ENCODE peak calls at places on chromosomes 6 and 20, in ten cellular contexts. C, H, M, B, Y, J, U, F, V and Z are unnamed samples.

GRCh38 chr20:19757973-19758887 is at the start of gene RIN2:
- DNase-seq in C (peak; percentile 97), H (peak; percentile 71), M (peak; percentile 50), B (peak; percentile 92), Y (peak; percentile 92), J (peak; percentile 91), U (peak; percentile 93), F (peak; percentile 38), V (peak; percentile 91), Z (peak; percentile 92)

GRCh38 chr6:36387440-36388303 is at the start of gene ETV7:
- DNase-seq in C (peak; percentile 30), H (no peak), M (no peak), B (peak; percentile 66), Y (no peak), J (peak; percentile 46), U (peak; percentile 79), F (no peak), V (peak; percentile 55), Z (peak; percentile 65)

GRCh38 chr6:148440877-148441453 is 98.3 kb downstream of the SASH1 start:
- DNase-seq in C (peak; percentile 98), H (peak; percentile 54), M (peak; percentile 92), B (peak; percentile 30), Y (no peak), J (peak; percentile 64), U (no peak), F (no peak), V (peak; percentile 67), Z (peak; percentile 84)

GRCh38 chr6:34556031-34556471 is at the start of gene SPDEF:
- DNase-seq in C (no peak), H (no peak), M (no peak), B (peak; percentile 34), Y (no peak), J (no peak), U (no peak), F (no peak), V (no peak), Z (no peak)

GRCh38 chr6:131937219-131937618 is 14.0 kb downstream of the CCN2 start:
- DNase-seq in C (peak; percentile 32), H (no peak), M (no peak), B (no peak), Y (no peak), J (no peak), U (no peak), F (no peak), V (no peak), Z (no peak)

GRCh38 chr6:6930223-6930880 is 177.4 kb upstream of the RREB1 start:
- DNase-seq in C (no peak), H (no peak), M (no peak), B (no peak), Y (no peak), J (no peak), U (peak; percentile 38), F (no peak), V (no peak), Z (no peak)

GRCh38 chr6:27592481-27593199 is 119.7 kb upstream of the ZNF184 start:
- DNase-seq in C (peak; percentile 74), H (no peak), M (peak; percentile 94), B (no peak), Y (peak; percentile 72), J (no peak), U (no peak), F (no peak), V (no peak), Z (no peak)

GRCh38 chr6:142871910-142872331 is 73.1 kb downstream of the HIVEP2 start:
- DNase-seq in C (peak; percentile 93), H (no peak), M (no peak), B (peak; percentile 59), Y (no peak), J (no peak), U (no peak), F (no peak), V (no peak), Z (no peak)

GRCh38 chr6:136288566-136289326 is 900 bp downstream of the BCLAF1 start:
- DNase-seq in C (peak; percentile 95), H (peak; percentile 36), M (no peak), B (peak; percentile 83), Y (peak; percentile 65), J (peak; percentile 57), U (peak; percentile 93), F (peak; percentile 68), V (peak; percentile 79), Z (peak; percentile 89)

GRCh38 chr6:5030596-5031136 is 26.8 kb upstream of the RPP40 start:
- DNase-seq in C (peak; percentile 91), H (peak; percentile 47), M (peak; percentile 56), B (peak; percentile 85), Y (peak; percentile 79), J (peak; percentile 80), U (peak; percentile 89), F (peak; percentile 13), V (peak; percentile 74), Z (peak; percentile 86)

GRCh38 chr6:54856137-54856536 is 9.6 kb downstream of the FAM83B start:
- DNase-seq in C (no peak), H (no peak), M (no peak), B (peak; percentile 62), Y (no peak), J (no peak), U (no peak), F (no peak), V (no peak), Z (no peak)

DNA sequence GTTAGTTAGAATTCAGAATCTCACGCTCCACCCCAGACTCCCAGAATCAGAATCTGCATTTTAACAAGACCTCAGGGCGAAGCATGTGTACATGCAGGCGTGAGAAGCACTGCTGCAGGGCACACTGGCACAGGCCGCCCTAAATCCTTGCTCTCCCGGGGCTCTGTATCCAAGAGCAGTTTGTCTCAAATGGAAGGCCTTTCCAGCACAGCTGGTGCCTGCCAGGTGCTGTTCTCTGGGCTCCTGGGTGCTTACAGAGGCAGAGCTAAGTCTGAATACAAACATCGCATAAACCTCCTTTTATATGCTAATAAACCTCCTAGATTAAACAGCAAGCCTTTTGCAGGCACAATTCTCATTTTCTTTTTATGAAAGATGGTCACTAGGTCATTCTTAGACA is 119.1 kb upstream of the CD93 start:
- DNase-seq in C (no peak), H (no peak), M (no peak), B (no peak), Y (no peak), J (no peak), U (no peak), F (no peak), V (no peak), Z (no peak)
- H3K9me3 ChIP-seq in C (no peaks in the 10 kb centered on the region), H (no peaks in the 10 kb centered on the region), M (no peaks in the 10 kb centered on the region), B (no peaks in the 10 kb centered on the region), Y (no peaks in the 10 kb centered on the region), J (no peaks in the 10 kb centered on the region), U (no peaks in the 10 kb centered on the region), F (no peaks in the 10 kb centered on the region), V (no peaks in the 10 kb centered on the region), Z (no peaks in the 10 kb centered on the region)

GRCh38 chr20:46013826-46014516 is 5.3 kb downstream of the MMP9 start:
- DNase-seq in C (peak; percentile 52), H (no peak), M (no peak), B (peak; percentile 60), Y (peak; percentile 63), J (peak; percentile 41), U (no peak), F (no peak), V (peak; percentile 74), Z (no peak)
- H3K4me3 ChIP-seq in C (no peak overlapping the region), H (no peak overlapping the region), M (no peak overlapping the region), B (peak overlapping the region; percentile 19), Y (no peak overlapping the region), J (no peak overlapping the region), U (no peak overlapping the region), F (no peak overlapping the region), V (no peak overlapping the region), Z (no peak overlapping the region)

GRCh38 chr20:62741701-62742491 is 33.3 kb downstream of the NTSR1 start:
- DNase-seq in C (no peak), H (no peak), M (no peak), B (no peak), Y (no peak), J (peak; percentile 7), U (no peak), F (no peak), V (no peak), Z (peak; percentile 29)

GRCh38 chr20:62742550-62742949 is 33.9 kb downstream of the NTSR1 start:
- DNase-seq in C (no peak), H (no peak), M (no peak), B (peak; percentile 1), Y (no peak), J (no peak), U (no peak), F (no peak), V (no peak), Z (no peak)

GRCh38 chr20:62740286-62741141 is 31.9 kb downstream of the NTSR1 start:
- DNase-seq in C (peak; percentile 80), H (no peak), M (peak; percentile 86), B (peak; percentile 47), Y (no peak), J (peak; percentile 5), U (no peak), F (peak; percentile 57), V (peak; percentile 64), Z (peak; percentile 38)

GRCh38 chr20:62739581-62740285 is 31.1 kb downstream of the NTSR1 start:
- DNase-seq in C (no peak), H (no peak), M (no peak), B (peak; percentile 67), Y (no peak), J (no peak), U (no peak), F (no peak), V (peak; percentile 76), Z (peak; percentile 61)

GRCh38 chr20:62741191-62741676 is 32.6 kb downstream of the NTSR1 start:
- DNase-seq in C (peak; percentile 26), H (no peak), M (no peak), B (no peak), Y (peak; percentile 62), J (no peak), U (no peak), F (no peak), V (peak; percentile 51), Z (no peak)
- H3K27ac ChIP-seq in C (no peak overlapping the region), H (peak overlapping the region; percentile 47), M (no peak overlapping the region), B (peak overlapping the region; percentile 43), Y (no peak overlapping the region), J (no peak overlapping the region), U (peak overlapping the region; percentile 38), F (peak overlapping the region; percentile 44), V (no peak overlapping the region), Z (no peak overlapping the region)

GRCh38 chr6:340181-340955 is 48.1 kb downstream of the DUSP22 start:
- DNase-seq in C (no peak), H (no peak), M (no peak), B (no peak), Y (no peak), J (no peak), U (no peak), F (no peak), V (no peak), Z (no peak)

GRCh38 chr6:340991-341827 is 48.9 kb downstream of the DUSP22 start:
- DNase-seq in C (no peak), H (no peak), M (no peak), B (peak; percentile 62), Y (no peak), J (no peak), U (no peak), F (no peak), V (peak; percentile 70), Z (no peak)

GRCh38 chr6:339480-339879 is 47.2 kb downstream of the DUSP22 start:
- DNase-seq in C (no peak), H (no peak), M (no peak), B (no peak), Y (no peak), J (no peak), U (no peak), F (no peak), V (no peak), Z (no peak)

GRCh38 chr6:337782-338464 is 45.6 kb downstream of the DUSP22 start:
- DNase-seq in C (no peak), H (no peak), M (no peak), B (no peak), Y (no peak), J (no peak), U (no peak), F (no peak), V (no peak), Z (no peak)

GRCh38 chr6:338815-339262 is 46.6 kb downstream of the DUSP22 start:
- DNase-seq in C (peak; percentile 11), H (no peak), M (no peak), B (no peak), Y (no peak), J (no peak), U (no peak), F (no peak), V (no peak), Z (no peak)
- H3K9me3 ChIP-seq in C (no peaks in the 10 kb centered on the region), H (no peaks in the 10 kb centered on the region), M (peaks cover 4% of the 10 kb centered on the region), B (no peaks in the 10 kb centered on the region), Y (no peaks in the 10 kb centered on the region), J (no peaks in the 10 kb centered on the region), U (no peaks in the 10 kb centered on the region), F (no peaks in the 10 kb centered on the region), V (no peaks in the 10 kb centered on the region), Z (no peaks in the 10 kb centered on the region)